ENCODE peak calls at places on chromosomes 1 and 21, in four cellular contexts. One of them, this sample, is unnamed.
A peak's percentile ranks its signal among the peaks of the same experiment; 100 is the strongest.

GRCh38 chr1:14945132-14946010 is 208.2 kb upstream of the TMEM51 start:
- DNase-seq in Panc1: no peak
- DNase-seq in ELR: peak; percentile 62
- DNase-seq in kidney glomerular epithelial cell: peak; percentile 64
- DNase-seq in this sample: no peak

GRCh38 chr1:33683913-33684312 is 180.0 kb upstream of the HMGB4 start:
- DNase-seq in Panc1: no peak
- DNase-seq in ELR: no peak
- DNase-seq in kidney glomerular epithelial cell: peak; percentile 5
- DNase-seq in this sample: no peak

GRCh38 chr21:28436286-28436932 is 556.3 kb downstream of the LTN1 start:
- DNase-seq in Panc1: no peak
- DNase-seq in ELR: peak; percentile 72
- DNase-seq in kidney glomerular epithelial cell: peak; percentile 25
- DNase-seq in this sample: no peak

GRCh38 chr1:244730153-244730933 is 77.4 kb downstream of the DESI2 start:
- DNase-seq in Panc1: no peak
- DNase-seq in ELR: peak; percentile 57
- DNase-seq in kidney glomerular epithelial cell: peak; percentile 56
- DNase-seq in this sample: peak; percentile 48

GRCh38 chr1:212981025-212981495 is 30.7 kb downstream of the VASH2 start:
- DNase-seq in Panc1: no peak
- DNase-seq in ELR: no peak
- DNase-seq in kidney glomerular epithelial cell: peak; percentile 70
- DNase-seq in this sample: no peak

GRCh38 chr1:164649146-164649545 is 90.2 kb downstream of the PBX1 start:
- DNase-seq in Panc1: no peak
- DNase-seq in ELR: no peak
- DNase-seq in kidney glomerular epithelial cell: no peak
- DNase-seq in this sample: no peak

GRCh38 chr1:97999320-97999719 is 78.5 kb upstream of the DPYD start:
- DNase-seq in Panc1: no peak
- DNase-seq in ELR: peak; percentile 84
- DNase-seq in kidney glomerular epithelial cell: peak; percentile 64
- DNase-seq in this sample: no peak

GRCh38 chr1:231020139-231020601 is 19.9 kb downstream of the FAM89A start:
- DNase-seq in Panc1: no peak
- DNase-seq in ELR: peak; percentile 28
- DNase-seq in kidney glomerular epithelial cell: no peak
- DNase-seq in this sample: no peak

GRCh38 chr1:1348420-1349255 is 580 bp downstream of the DVL1 start:
- DNase-seq in Panc1: no peak
- DNase-seq in ELR: peak; percentile 60
- DNase-seq in kidney glomerular epithelial cell: no peak
- DNase-seq in this sample: no peak

GRCh38 chr1:6509603-6510291 is 18.3 kb upstream of the PLEKHG5 start:
- DNase-seq in Panc1: no peak
- DNase-seq in ELR: no peak
- DNase-seq in kidney glomerular epithelial cell: no peak
- DNase-seq in this sample: no peak

GRCh38 chr1:74422379-74423155 is 89.8 kb downstream of the LRRC53 start:
- DNase-seq in Panc1: no peak
- DNase-seq in ELR: no peak
- DNase-seq in kidney glomerular epithelial cell: no peak
- DNase-seq in this sample: no peak

GRCh38 chr21:41932576-41933258 is 21.1 kb downstream of the C2CD2 start:
- DNase-seq in Panc1: no peak
- DNase-seq in ELR: peak; percentile 88
- DNase-seq in kidney glomerular epithelial cell: peak; percentile 84
- DNase-seq in this sample: peak; percentile 16

GRCh38 chr1:84253891-84254290 is 47.6 kb upstream of the SAMD13 start:
- DNase-seq in Panc1: peak; percentile 99
- DNase-seq in ELR: peak; percentile 95
- DNase-seq in kidney glomerular epithelial cell: peak; percentile 82
- DNase-seq in this sample: no peak

GRCh38 chr1:6517435-6517851 is 26.0 kb upstream of the PLEKHG5 start:
- DNase-seq in Panc1: no peak
- DNase-seq in ELR: peak; percentile 42
- DNase-seq in kidney glomerular epithelial cell: no peak
- DNase-seq in this sample: no peak

GRCh38 chr1:154859151-154859785 is 10.8 kb downstream of the KCNN3 start:
- DNase-seq in Panc1: no peak
- DNase-seq in ELR: no peak
- DNase-seq in kidney glomerular epithelial cell: no peak
- DNase-seq in this sample: no peak

GRCh38 chr21:45981154-45981606 is 390 bp upstream of the COL6A1 start:
- DNase-seq in Panc1: peak; percentile 50
- DNase-seq in ELR: peak; percentile 89
- DNase-seq in kidney glomerular epithelial cell: peak; percentile 55
- DNase-seq in this sample: peak; percentile 80

GRCh38 chr1:185488673-185489311 is 171.7 kb upstream of the IVNS1ABP start:
- DNase-seq in Panc1: no peak
- DNase-seq in ELR: no peak
- DNase-seq in kidney glomerular epithelial cell: no peak
- DNase-seq in this sample: no peak

GRCh38 chr1:230286166-230286889 is 139.8 kb downstream of the PGBD5 start:
- DNase-seq in Panc1: no peak
- DNase-seq in ELR: no peak
- DNase-seq in kidney glomerular epithelial cell: no peak
- DNase-seq in this sample: no peak

GRCh38 chr1:221336141-221336540 is 405.7 kb downstream of the DUSP10 start:
- DNase-seq in Panc1: no peak
- DNase-seq in ELR: peak; percentile 57
- DNase-seq in kidney glomerular epithelial cell: peak; percentile 41
- DNase-seq in this sample: no peak

GRCh38 chr1:235876292-235876914 is 9.7 kb upstream of the LYST start:
- DNase-seq in Panc1: no peak
- DNase-seq in ELR: no peak
- DNase-seq in kidney glomerular epithelial cell: no peak
- DNase-seq in this sample: no peak

GRCh38 chr21:44612669-44613229 is 870 bp downstream of the KRTAP10-8 start:
- DNase-seq in Panc1: no peak
- DNase-seq in ELR: no peak
- DNase-seq in kidney glomerular epithelial cell: no peak
- DNase-seq in this sample: no peak

GRCh38 chr1:56434025-56434424 is 145.3 kb downstream of the PLPP3 start:
- DNase-seq in Panc1: no peak
- DNase-seq in ELR: no peak
- DNase-seq in kidney glomerular epithelial cell: no peak
- DNase-seq in this sample: no peak

GRCh38 chr1:232890340-232890953 is 60.0 kb upstream of the NTPCR start:
- DNase-seq in Panc1: no peak
- DNase-seq in ELR: no peak
- DNase-seq in kidney glomerular epithelial cell: no peak
- DNase-seq in this sample: no peak

GRCh38 chr1:32868085-32868484 is 2.6 kb downstream of the FNDC5 start:
- DNase-seq in Panc1: no peak
- DNase-seq in ELR: no peak
- DNase-seq in kidney glomerular epithelial cell: no peak
- DNase-seq in this sample: no peak

GRCh38 chr21:24223625-24224024 is 1383.7 kb downstream of the MRPL39 start:
- DNase-seq in Panc1: no peak
- DNase-seq in ELR: peak; percentile 46
- DNase-seq in kidney glomerular epithelial cell: no peak
- DNase-seq in this sample: no peak

GRCh38 chr1:17696417-17697301 is 58.5 kb upstream of the ACTL8 start:
- DNase-seq in Panc1: peak; percentile 2
- DNase-seq in ELR: peak; percentile 73
- DNase-seq in kidney glomerular epithelial cell: peak; percentile 75
- DNase-seq in this sample: no peak

This sample was measured in GM13977.